ENCODE peak calls at places on chromosome 20, in five cellular contexts. U is GM06990, T is A549, Z is neuronal stem cell, J is NB4. E is an unnamed sample.

GRCh38 chr20:19013907-19014306 is 198.5 kb upstream of the SLC24A3 start:
- DNase-seq in U (no peak), T (no peak), Z (no peak), J (no peak), E (no peak)

GRCh38 chr20:57819981-57820380 is 110.2 kb upstream of the PMEPA1 start:
- DNase-seq in Z (no peak), U (no peak), J (no peak), T (no peak), E (no peak)

GRCh38 chr20:17228624-17229061 is 1.8 kb downstream of the PCSK2 start:
- DNase-seq in T (no peak), U (no peak), Z (no peak), J (no peak), E (no peak)

GRCh38 chr20:19915111-19915798 is 101.9 kb upstream of the NAA20 start:
- DNase-seq in T (no peak), Z (no peak), U (peak), J (peak), E (no peak)

GRCh38 chr20:38426006-38426405 is 9.1 kb downstream of the SNHG17 start:
- DNase-seq in U (no peak), Z (no peak), T (peak), J (peak), E (no peak)

GRCh38 chr20:38726849-38727601 is 2.7 kb downstream of the SLC32A1 start:
- DNase-seq in J (peak), Z (peak), U (peak), T (no peak), E (peak)

GRCh38 chr20:37640600-37641561 is 52.9 kb upstream of the CTNNBL1 start:
- DNase-seq in T (peak), Z (no peak), J (no peak), U (no peak), E (no peak)

GRCh38 chr20:48802216-48802615 is 25.6 kb downstream of the PREX1 start:
- DNase-seq in U (no peak), J (no peak), T (no peak), Z (no peak), E (no peak)

GRCh38 chr20:43955244-43956191 is 40.9 kb downstream of the TOX2 start:
- DNase-seq in T (peak), U (peak), J (peak), Z (no peak), E (no peak)

GRCh38 chr20:59598625-59599310 is 5.6 kb upstream of the PHACTR3 start:
- DNase-seq in U (no peak), J (peak), Z (peak), T (peak), E (peak)

GRCh38 chr20:61919239-61919638 is 146.4 kb downstream of the TAF4 start:
- DNase-seq in U (no peak), Z (no peak), J (no peak), T (no peak), E (no peak)

GRCh38 chr20:36950432-36951197 is 893 bp downstream of the SAMHD1 start:
- DNase-seq in Z (peak), U (no peak), J (peak), T (peak), E (peak)

GRCh38 chr20:52035977-52036376 is 155.6 kb downstream of the ZFP64 start:
- DNase-seq in Z (no peak), U (no peak), J (no peak), T (no peak), E (no peak)

GRCh38 chr20:6590891-6591679 is 176.4 kb upstream of the BMP2 start:
- DNase-seq in U (no peak), J (no peak), T (no peak), Z (no peak), E (no peak)

GRCh38 chr20:59561228-59561605 is 43.1 kb upstream of the PHACTR3 start:
- DNase-seq in J (no peak), T (no peak), U (no peak), Z (no peak), E (no peak)

GRCh38 chr20:19493794-19494495 is 264.1 kb upstream of the RIN2 start:
- DNase-seq in J (no peak), T (no peak), U (no peak), Z (no peak), E (no peak)

GRCh38 chr20:46000571-46001145 is 8.1 kb upstream of the MMP9 start:
- DNase-seq in Z (no peak), T (no peak), J (no peak), U (no peak), E (no peak)

GRCh38 chr20:2874456-2874855 is 1.2 kb downstream of the PTPRA start:
- DNase-seq in T (no peak), J (peak), U (no peak), Z (no peak), E (no peak)

GRCh38 chr20:49559411-49560081 is 8.4 kb downstream of the PTGIS start:
- DNase-seq in U (no peak), J (no peak), T (no peak), Z (no peak), E (no peak)

GRCh38 chr20:38217791-38218565 is 42.6 kb downstream of the KIAA1755 start:
- DNase-seq in Z (no peak), U (no peak), J (no peak), T (peak), E (peak)

GRCh38 chr20:25238319-25239037 is 9.4 kb upstream of the PYGB start:
- DNase-seq in U (no peak), Z (no peak), T (no peak), J (no peak), E (no peak)

GRCh38 chr20:19453781-19454310 is 241.4 kb downstream of the SLC24A3 start:
- DNase-seq in T (no peak), U (no peak), J (no peak), Z (no peak), E (no peak)

GRCh38 chr20:19976595-19977372 is 40.4 kb upstream of the NAA20 start:
- DNase-seq in U (no peak), Z (no peak), J (peak), T (peak), E (peak)

GRCh38 chr20:47334022-47334551 is 22.4 kb downstream of the ZMYND8 start:
- DNase-seq in T (peak), Z (no peak), U (no peak), J (no peak), E (no peak)
- H3K4me3 ChIP-seq in T (peak), Z (no peak), U (no peak), J (no peak), E (no peak)

GRCh38 chr20:53087034-53087777 is 115.0 kb downstream of the TSHZ2 start:
- DNase-seq in Z (no peak), T (no peak), J (no peak), U (no peak), E (no peak)
- H3K4me3 ChIP-seq in Z (no peak), T (no peak), J (no peak), U (no peak), E (no peak)

DNA sequence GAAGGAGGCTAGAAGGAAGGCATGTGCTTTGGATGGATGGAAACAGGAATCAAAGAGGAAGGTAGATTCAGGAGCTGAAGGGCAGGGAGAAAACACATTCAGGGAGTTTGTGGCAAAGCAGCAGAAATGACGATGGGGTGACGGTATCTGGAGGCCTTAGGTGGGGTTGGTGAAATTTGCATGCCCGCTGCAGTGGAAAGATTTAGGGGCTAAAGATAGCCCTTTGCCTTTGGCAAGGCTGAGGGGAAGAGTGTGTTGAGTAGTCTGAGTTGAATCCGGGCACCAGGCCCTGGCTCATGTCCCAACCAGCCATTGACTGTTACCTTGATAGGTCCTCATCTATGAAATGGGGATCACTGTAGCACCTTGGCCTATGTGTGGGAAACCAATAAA is 1.3 kb downstream of the GZF1 start:
- DNase-seq in T (no peak), Z (no peak), J (no peak), U (no peak), E (no peak)
- H3K4me3 ChIP-seq in T (peak), Z (peak), J (peak), U (peak), E (peak)

GRCh38 chr20:1324598-1325172 is 4.3 kb downstream of the SDCBP2 start:
- DNase-seq in J (peak), Z (no peak), T (peak), U (no peak), E (peak)

GRCh38 chr20:1323256-1323655 is 5.7 kb downstream of the SDCBP2 start:
- DNase-seq in U (no peak), J (no peak), Z (no peak), T (no peak), E (peak)

GRCh38 chr20:1322511-1323245 is 6.3 kb downstream of the SDCBP2 start:
- DNase-seq in U (no peak), Z (no peak), J (no peak), T (no peak), E (no peak)

GRCh38 chr20:1325173-1326030 is 3.5 kb downstream of the SDCBP2 start:
- DNase-seq in Z (peak), T (peak), J (peak), U (peak), E (peak)

GRCh38 chr20:1323830-1324597 is 4.9 kb downstream of the SDCBP2 start:
- DNase-seq in Z (no peak), J (no peak), U (no peak), T (no peak), E (peak)
- H3K4me3 ChIP-seq in Z (peak), J (no peak), U (no peak), T (no peak), E (no peak)

GRCh38 chr20:35771367-35771688 is 487 bp upstream of the PHF20 start:
- DNase-seq in Z (no peak), J (no peak), U (no peak), T (no peak), E (no peak)
- H3K4me3 ChIP-seq in Z (peak), J (no peak), U (peak), T (peak), E (peak)

GRCh38 chr20:8364734-8365078 is 232.6 kb downstream of the PLCB1 start:
- DNase-seq in T (no peak), J (no peak), Z (no peak), U (no peak), E (no peak)
- H3K4me3 ChIP-seq in T (no peak), J (no peak), Z (no peak), U (no peak), E (no peak)

DNA sequence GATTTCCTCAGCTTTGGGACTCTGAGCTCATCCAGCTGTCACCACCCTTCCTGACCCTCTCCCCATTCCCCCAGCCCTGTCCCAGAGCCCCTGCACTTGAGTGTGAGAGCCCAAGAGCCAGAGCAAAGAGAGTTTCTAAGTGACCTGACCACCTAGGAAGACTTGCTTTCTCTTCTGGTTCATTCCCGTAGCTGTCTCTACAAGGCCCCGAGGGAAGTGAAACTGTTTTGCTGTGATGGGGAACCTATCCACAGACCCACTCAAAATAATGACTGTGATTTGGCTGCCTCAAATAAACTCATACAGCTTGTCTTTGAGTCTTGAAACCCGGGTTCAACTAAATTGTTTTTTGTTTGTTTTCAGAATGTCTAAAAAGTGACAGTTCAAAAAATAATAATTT is 74.6 kb upstream of the XRN2 start:
- DNase-seq in J (no peak), T (no peak), Z (no peak), U (peak), E (no peak)
- H3K4me3 ChIP-seq in J (no peak), T (no peak), Z (no peak), U (no peak), E (no peak)

GRCh38 chr20:32763202-32763999 is 1.2 kb downstream of the DNMT3B start:
- DNase-seq in Z (no peak), T (no peak), J (peak), U (no peak), E (peak)

GRCh38 chr20:32772046-32772445 is 9.9 kb downstream of the DNMT3B start:
- DNase-seq in J (no peak), U (no peak), T (no peak), Z (no peak), E (no peak)

GRCh38 chr20:32762754-32763201 is 593 bp downstream of the DNMT3B start:
- DNase-seq in Z (no peak), J (peak), U (no peak), T (no peak), E (no peak)

GRCh38 chr20:32764000-32764960 is 2.1 kb downstream of the DNMT3B start:
- DNase-seq in Z (no peak), T (no peak), U (no peak), J (peak), E (no peak)

GRCh38 chr20:32767418-32768198 is 5.4 kb downstream of the DNMT3B start:
- DNase-seq in J (no peak), U (no peak), Z (no peak), T (no peak), E (no peak)
- H3K4me3 ChIP-seq in J (no peak), U (no peak), Z (no peak), T (no peak), E (no peak)

GRCh38 chr20:47030271-47030810 is 135.7 kb downstream of the EYA2 start:
- DNase-seq in J (no peak), T (no peak), Z (no peak), U (no peak), E (no peak)

GRCh38 chr20:47029845-47030244 is 135.2 kb downstream of the EYA2 start:
- DNase-seq in U (no peak), J (no peak), Z (no peak), T (no peak), E (no peak)

GRCh38 chr20:47027042-47027441 is 132.4 kb downstream of the EYA2 start:
- DNase-seq in Z (no peak), U (no peak), T (no peak), J (no peak), E (no peak)

GRCh38 chr20:47027456-47027855 is 132.8 kb downstream of the EYA2 start:
- DNase-seq in U (no peak), J (no peak), T (no peak), Z (no peak), E (no peak)

GRCh38 chr20:47028487-47028886 is 133.8 kb downstream of the EYA2 start:
- DNase-seq in Z (no peak), U (no peak), J (no peak), T (no peak), E (no peak)
- H3K4me3 ChIP-seq in Z (no peak), U (no peak), J (no peak), T (no peak), E (no peak)

GRCh38 chr20:10673176-10673830 is 496 bp downstream of the JAG1 start:
- DNase-seq in U (peak), Z (no peak), J (peak), T (no peak), E (no peak)

GRCh38 chr20:10673831-10674683 is at the start of gene JAG1:
- DNase-seq in U (peak), T (peak), J (peak), Z (peak), E (peak)

GRCh38 chr20:10674684-10675455 is 1.1 kb upstream of the JAG1 start:
- DNase-seq in T (peak), Z (peak), U (peak), J (peak), E (peak)

GRCh38 chr20:10676518-10676917 is 2.7 kb upstream of the JAG1 start:
- DNase-seq in U (no peak), J (no peak), Z (no peak), T (no peak), E (no peak)

GRCh38 chr20:10675456-10675848 is 1.7 kb upstream of the JAG1 start:
- DNase-seq in J (no peak), U (no peak), T (no peak), Z (no peak), E (no peak)
- H3K4me3 ChIP-seq in J (peak), U (no peak), T (peak), Z (no peak), E (peak)

E was measured in Caco-2.